ENCODE peak calls at places on chromosomes 16 and 17, in nine cellular contexts. One of them, this sample, is unnamed. For H3K9me3, the result is how much of the 10 kb centered on the place peaks cover.

GRCh38 chr17:73769480-73769879 is 125.2 kb upstream of the SDK2 start:
- DNase-seq in uterus: no peak
- DNase-seq in heart left ventricle: no peak
- DNase-seq in spleen: no peak
- DNase-seq in ovary: no peak
- DNase-seq in HCT116: no peak
- DNase-seq in stomach: no peak
- DNase-seq in A549: no peak
- DNase-seq in suprapubic skin: no peak
- DNase-seq in this sample: no peak

GRCh38 chr17:39548494-39548893 is 59.2 kb downstream of the NEUROD2 start:
- DNase-seq in heart left ventricle: peak
- DNase-seq in ovary: no peak
- DNase-seq in suprapubic skin: no peak
- DNase-seq in uterus: no peak
- DNase-seq in stomach: no peak
- DNase-seq in A549: no peak
- DNase-seq in HCT116: no peak
- DNase-seq in spleen: no peak
- DNase-seq in this sample: no peak

GRCh38 chr16:57146735-57147134 is 39.1 kb downstream of the PSME3IP1 start:
- DNase-seq in suprapubic skin: no peak
- DNase-seq in stomach: no peak
- DNase-seq in heart left ventricle: no peak
- DNase-seq in uterus: no peak
- DNase-seq in A549: peak
- DNase-seq in ovary: no peak
- DNase-seq in HCT116: no peak
- DNase-seq in spleen: peak
- DNase-seq in this sample: no peak

GRCh38 chr16:65305588-65305987 is 183.7 kb upstream of the CDH11 start:
- DNase-seq in suprapubic skin: no peak
- DNase-seq in heart left ventricle: no peak
- DNase-seq in HCT116: no peak
- DNase-seq in spleen: no peak
- DNase-seq in stomach: no peak
- DNase-seq in uterus: no peak
- DNase-seq in ovary: no peak
- DNase-seq in A549: no peak
- DNase-seq in this sample: no peak

GRCh38 chr16:14289692-14290340 is 218.7 kb downstream of the MRTFB start:
- DNase-seq in suprapubic skin: no peak
- DNase-seq in HCT116: peak
- DNase-seq in heart left ventricle: no peak
- DNase-seq in spleen: peak
- DNase-seq in uterus: no peak
- DNase-seq in A549: peak
- DNase-seq in ovary: no peak
- DNase-seq in stomach: peak
- DNase-seq in this sample: peak

GRCh38 chr16:16127469-16128116 is 95.7 kb downstream of the ABCC6 start:
- DNase-seq in A549: peak
- DNase-seq in HCT116: peak
- DNase-seq in ovary: peak
- DNase-seq in stomach: peak
- DNase-seq in heart left ventricle: peak
- DNase-seq in spleen: peak
- DNase-seq in suprapubic skin: no peak
- DNase-seq in uterus: peak
- DNase-seq in this sample: peak

GRCh38 chr16:58418601-58419000 is 26.3 kb downstream of the GINS3 start:
- DNase-seq in ovary: no peak
- DNase-seq in stomach: no peak
- DNase-seq in A549: no peak
- DNase-seq in spleen: no peak
- DNase-seq in HCT116: no peak
- DNase-seq in suprapubic skin: no peak
- DNase-seq in heart left ventricle: peak
- DNase-seq in uterus: peak
- DNase-seq in this sample: peak

GRCh38 chr17:81932333-81932983 is 4.6 kb downstream of the PYCR1 start:
- DNase-seq in A549: no peak
- DNase-seq in spleen: no peak
- DNase-seq in heart left ventricle: no peak
- DNase-seq in uterus: no peak
- DNase-seq in suprapubic skin: no peak
- DNase-seq in ovary: no peak
- DNase-seq in HCT116: no peak
- DNase-seq in stomach: no peak
- DNase-seq in this sample: no peak

GRCh38 chr16:25298165-25298872 is 40.7 kb upstream of the ZKSCAN2 start:
- DNase-seq in heart left ventricle: no peak
- DNase-seq in ovary: no peak
- DNase-seq in uterus: no peak
- DNase-seq in stomach: no peak
- DNase-seq in spleen: no peak
- DNase-seq in HCT116: no peak
- DNase-seq in suprapubic skin: no peak
- DNase-seq in A549: peak
- DNase-seq in this sample: no peak

GRCh38 chr17:41559548-41559947 is 12.3 kb downstream of the KRT9 start:
- DNase-seq in uterus: no peak
- DNase-seq in HCT116: no peak
- DNase-seq in suprapubic skin: no peak
- DNase-seq in A549: no peak
- DNase-seq in heart left ventricle: no peak
- DNase-seq in stomach: no peak
- DNase-seq in spleen: no peak
- DNase-seq in ovary: no peak
- DNase-seq in this sample: no peak

GRCh38 chr17:40645932-40646331 is 1.7 kb downstream of the SMARCE1 start:
- DNase-seq in stomach: no peak
- DNase-seq in suprapubic skin: no peak
- DNase-seq in uterus: no peak
- DNase-seq in heart left ventricle: no peak
- DNase-seq in ovary: no peak
- DNase-seq in HCT116: no peak
- DNase-seq in spleen: no peak
- DNase-seq in A549: no peak
- DNase-seq in this sample: no peak

GRCh38 chr17:73292031-73292531 is 19.7 kb downstream of the CDC42EP4 start:
- DNase-seq in stomach: peak
- DNase-seq in uterus: no peak
- DNase-seq in spleen: no peak
- DNase-seq in ovary: no peak
- DNase-seq in suprapubic skin: no peak
- DNase-seq in HCT116: peak
- DNase-seq in A549: peak
- DNase-seq in heart left ventricle: peak
- DNase-seq in this sample: no peak

GRCh38 chr17:57434361-57434760 is 178.0 kb downstream of the MSI2 start:
- DNase-seq in stomach: no peak
- DNase-seq in suprapubic skin: no peak
- DNase-seq in ovary: no peak
- DNase-seq in spleen: no peak
- DNase-seq in HCT116: no peak
- DNase-seq in A549: no peak
- DNase-seq in heart left ventricle: no peak
- DNase-seq in uterus: no peak
- DNase-seq in this sample: no peak

GRCh38 chr17:66184392-66184791 is 7.5 kb downstream of the CEP112 start:
- DNase-seq in uterus: no peak
- DNase-seq in HCT116: no peak
- DNase-seq in stomach: no peak
- DNase-seq in ovary: no peak
- DNase-seq in suprapubic skin: no peak
- DNase-seq in A549: no peak
- DNase-seq in spleen: no peak
- DNase-seq in heart left ventricle: no peak
- DNase-seq in this sample: no peak
- H3K9me3 ChIP-seq in uterus: under half
- H3K9me3 ChIP-seq in HCT116: under half
- H3K9me3 ChIP-seq in stomach: under half
- H3K9me3 ChIP-seq in ovary: under half
- H3K9me3 ChIP-seq in suprapubic skin: under half
- H3K9me3 ChIP-seq in A549: under half
- H3K9me3 ChIP-seq in spleen: under half
- H3K9me3 ChIP-seq in heart left ventricle: under half
- H3K9me3 ChIP-seq in this sample: under half

GRCh38 chr17:44191941-44192496 is 5.2 kb downstream of the TMUB2 start:
- DNase-seq in heart left ventricle: no peak
- DNase-seq in uterus: no peak
- DNase-seq in spleen: no peak
- DNase-seq in ovary: no peak
- DNase-seq in HCT116: no peak
- DNase-seq in A549: no peak
- DNase-seq in stomach: no peak
- DNase-seq in suprapubic skin: no peak
- DNase-seq in this sample: no peak
- TF ChIP-seq POLR2A in heart left ventricle: no peak
- TF ChIP-seq POLR2A in uterus: no peak
- TF ChIP-seq POLR2A in spleen: no peak
- TF ChIP-seq POLR2A in ovary: no peak
- TF ChIP-seq POLR2A in HCT116: peak
- TF ChIP-seq POLR2A in A549: no peak
- TF ChIP-seq POLR2A in stomach: no peak
- TF ChIP-seq POLR2A in suprapubic skin: no peak
- TF ChIP-seq POLR2A in this sample: no peak

DNA sequence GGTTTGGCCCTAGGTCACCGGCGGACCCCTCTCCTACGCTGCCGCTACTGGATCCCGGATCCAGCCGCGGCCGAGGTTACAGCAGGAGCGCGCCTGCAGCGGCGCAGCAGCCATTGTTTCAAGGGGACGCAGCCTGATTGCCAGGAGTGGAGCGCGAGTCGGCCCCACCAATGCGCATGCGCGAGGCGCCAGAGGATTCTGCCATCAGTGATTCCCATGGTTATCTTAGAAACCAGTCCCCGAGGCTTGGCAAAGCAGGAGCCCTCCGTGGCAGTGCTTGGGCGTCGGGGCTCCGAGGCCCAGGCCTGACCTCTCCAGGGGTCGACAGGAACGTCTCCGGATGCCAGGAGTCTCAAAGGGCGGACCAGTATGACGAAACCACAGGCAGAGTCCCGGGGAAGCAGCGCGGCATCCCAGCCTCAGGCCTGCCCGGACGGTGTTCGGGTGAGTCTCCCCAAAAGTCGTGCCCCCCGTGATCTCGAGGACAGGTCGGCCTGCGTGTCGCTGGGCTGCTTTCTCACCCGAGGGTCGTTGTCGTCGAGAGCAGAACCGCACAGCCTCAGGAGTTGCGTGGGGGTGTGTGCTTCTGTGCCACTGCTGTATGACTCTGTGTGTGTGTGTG is 608.5 kb downstream of the KCNJ18 start:
- DNase-seq in ovary: no peak
- DNase-seq in suprapubic skin: no peak
- DNase-seq in uterus: no peak
- DNase-seq in HCT116: no peak
- DNase-seq in spleen: no peak
- DNase-seq in heart left ventricle: no peak
- DNase-seq in A549: no peak
- DNase-seq in stomach: no peak
- DNase-seq in this sample: peak
- H3K9me3 ChIP-seq in ovary: under half
- H3K9me3 ChIP-seq in suprapubic skin: under half
- H3K9me3 ChIP-seq in uterus: under half
- H3K9me3 ChIP-seq in HCT116: under half
- H3K9me3 ChIP-seq in spleen: under half
- H3K9me3 ChIP-seq in heart left ventricle: under half
- H3K9me3 ChIP-seq in A549: under half
- H3K9me3 ChIP-seq in stomach: half or more
- H3K9me3 ChIP-seq in this sample: under half

DNA sequence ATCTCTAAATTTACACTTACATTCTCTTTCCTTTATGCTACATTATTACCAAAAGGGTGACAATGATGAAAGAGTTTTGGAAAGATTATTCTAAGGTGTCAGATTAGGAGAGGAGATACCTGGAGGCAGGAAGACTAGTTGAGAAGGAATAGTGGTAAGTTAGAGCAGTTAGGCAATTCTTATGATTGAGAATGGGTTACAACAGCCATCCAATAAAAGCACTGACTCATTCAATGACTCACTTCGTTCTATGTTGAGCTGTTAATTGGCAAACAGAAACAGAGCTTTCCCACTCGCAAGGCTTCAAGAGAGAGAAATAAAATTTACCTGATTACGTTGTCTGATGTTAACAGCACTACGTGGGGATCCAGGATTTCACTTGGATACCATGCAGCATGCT is 5.8 kb downstream of the NUP88 start:
- DNase-seq in spleen: no peak
- DNase-seq in ovary: no peak
- DNase-seq in stomach: no peak
- DNase-seq in uterus: no peak
- DNase-seq in HCT116: peak
- DNase-seq in A549: peak
- DNase-seq in suprapubic skin: no peak
- DNase-seq in heart left ventricle: no peak
- DNase-seq in this sample: no peak
- TF ChIP-seq POLR2A in spleen: no peak
- TF ChIP-seq POLR2A in ovary: no peak
- TF ChIP-seq POLR2A in stomach: no peak
- TF ChIP-seq POLR2A in uterus: no peak
- TF ChIP-seq POLR2A in HCT116: no peak
- TF ChIP-seq POLR2A in A549: no peak
- TF ChIP-seq POLR2A in suprapubic skin: no peak
- TF ChIP-seq POLR2A in heart left ventricle: no peak
- TF ChIP-seq POLR2A in this sample: no peak

GRCh38 chr17:27076814-27077213 is 217.1 kb upstream of the WSB1 start:
- DNase-seq in stomach: no peak
- DNase-seq in HCT116: no peak
- DNase-seq in suprapubic skin: no peak
- DNase-seq in ovary: no peak
- DNase-seq in A549: no peak
- DNase-seq in heart left ventricle: no peak
- DNase-seq in spleen: no peak
- DNase-seq in uterus: no peak
- DNase-seq in this sample: no peak
- H3K9me3 ChIP-seq in stomach: under half
- H3K9me3 ChIP-seq in HCT116: under half
- H3K9me3 ChIP-seq in suprapubic skin: under half
- H3K9me3 ChIP-seq in ovary: under half
- H3K9me3 ChIP-seq in A549: under half
- H3K9me3 ChIP-seq in heart left ventricle: under half
- H3K9me3 ChIP-seq in spleen: under half
- H3K9me3 ChIP-seq in uterus: under half
- H3K9me3 ChIP-seq in this sample: under half